ENCODE peak calls at places on chromosome 19, in four cellular contexts. Q, S, N and E are unnamed samples.
A peak's percentile ranks its signal among the peaks of the same experiment; 100 is the strongest.

GRCh38 chr19:16375936-16376185 is 51.2 kb downstream of the KLF2 start:
- DNase-seq in Q (no peak), S (no peak), N (no peak), E (no peak)

GRCh38 chr19:43290568-43291359 is 21.4 kb upstream of the PSG9 start:
- DNase-seq in N (no peak), Q (no peak), S (no peak), E (no peak)

GRCh38 chr19:8329993-8330392 is 8.7 kb downstream of the RPS28 start:
- DNase-seq in S (no peak), Q (no peak), N (no peak), E (no peak)

GRCh38 chr19:38383743-38384142 is 4.1 kb downstream of the GGN start:
- DNase-seq in Q (no peak), N (no peak), S (no peak), E (no peak)

GRCh38 chr19:44548736-44549135 is 19.3 kb upstream of the CEACAM20 start:
- DNase-seq in N (no peak), S (no peak), Q (no peak), E (no peak)

GRCh38 chr19:31350033-31350692 is 927 bp upstream of the TSHZ3 start:
- DNase-seq in N (peak; percentile 81), Q (no peak), S (no peak), E (no peak)

GRCh38 chr19:8321760-8322637 is 703 bp downstream of the RPS28 start:
- DNase-seq in N (no peak), Q (no peak), S (no peak), E (peak; percentile 28)

GRCh38 chr19:49570997-49571676 is 9.2 kb downstream of the NOSIP start:
- DNase-seq in Q (peak; percentile 76), S (no peak), N (no peak), E (peak; percentile 27)

GRCh38 chr19:23512151-23512925 is 117.1 kb upstream of the ZNF91 start:
- DNase-seq in Q (no peak), N (no peak), S (no peak), E (no peak)

GRCh38 chr19:2973229-2973628 is 4.1 kb upstream of the TLE6 start:
- DNase-seq in Q (no peak), N (no peak), S (no peak), E (no peak)
- TF ChIP-seq EP300 in Q (no peak), N (no peak), S (no peak), E (no peak)

GRCh38 chr19:15253076-15253475 is 20.8 kb upstream of the EPHX3 start:
- DNase-seq in Q (no peak), S (no peak), N (no peak), E (no peak)

GRCh38 chr19:15250635-15250993 is 18.4 kb upstream of the EPHX3 start:
- DNase-seq in N (no peak), Q (no peak), S (no peak), E (no peak)

GRCh38 chr19:15251010-15251748 is 18.9 kb upstream of the EPHX3 start:
- DNase-seq in S (no peak), N (no peak), Q (no peak), E (no peak)

GRCh38 chr19:15252398-15253018 is 20.3 kb upstream of the EPHX3 start:
- DNase-seq in Q (no peak), S (no peak), N (no peak), E (no peak)

GRCh38 chr19:15251749-15252397 is 19.6 kb upstream of the EPHX3 start:
- DNase-seq in S (no peak), N (peak; percentile 77), Q (peak; percentile 40), E (peak; percentile 33)
- TF ChIP-seq ZBTB33 in S (no peak), N (no peak), Q (peak; percentile 98), E (peak; percentile 93)

GRCh38 chr19:18437481-18438330 is at the start of gene ISYNA1:
- DNase-seq in Q (peak; percentile 14), S (no peak), N (peak; percentile 94), E (peak; percentile 84)
- TF ChIP-seq EP300 in Q (no peak), S (no peak), N (no peak), E (no peak)

DNA sequence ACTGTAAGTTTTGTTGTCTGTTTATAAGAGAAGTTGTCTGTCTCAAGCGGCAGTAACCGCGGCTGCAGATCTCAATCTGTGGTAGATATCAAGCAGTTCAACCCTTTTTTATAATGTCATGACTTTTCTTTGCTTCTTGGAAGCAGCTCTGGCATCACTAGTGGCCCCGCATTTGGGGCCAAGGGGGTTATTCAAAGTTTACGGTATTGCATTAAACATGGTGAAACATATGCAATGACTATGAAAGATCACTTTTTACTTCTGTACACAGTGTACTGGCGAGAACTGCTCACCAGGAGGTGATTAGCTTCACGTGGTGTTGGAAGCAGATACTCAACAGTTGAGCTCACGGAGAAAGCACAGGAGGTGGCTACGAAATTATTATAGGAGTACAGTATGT is 4.6 kb upstream of the FFAR3 start:
- DNase-seq in Q (no peak), S (no peak), N (no peak), E (peak; percentile 24)
- TF ChIP-seq ZBTB33 in Q (no peak), S (no peak), N (no peak), E (no peak)

GRCh38 chr19:12611361-12611699 is 610 bp downstream of the ZNF791 start:
- DNase-seq in N (peak; percentile 81), S (no peak), Q (peak; percentile 70), E (peak; percentile 68)
- TF ChIP-seq EP300 in N (no peak), S (no peak), Q (no peak), E (no peak)

DNA sequence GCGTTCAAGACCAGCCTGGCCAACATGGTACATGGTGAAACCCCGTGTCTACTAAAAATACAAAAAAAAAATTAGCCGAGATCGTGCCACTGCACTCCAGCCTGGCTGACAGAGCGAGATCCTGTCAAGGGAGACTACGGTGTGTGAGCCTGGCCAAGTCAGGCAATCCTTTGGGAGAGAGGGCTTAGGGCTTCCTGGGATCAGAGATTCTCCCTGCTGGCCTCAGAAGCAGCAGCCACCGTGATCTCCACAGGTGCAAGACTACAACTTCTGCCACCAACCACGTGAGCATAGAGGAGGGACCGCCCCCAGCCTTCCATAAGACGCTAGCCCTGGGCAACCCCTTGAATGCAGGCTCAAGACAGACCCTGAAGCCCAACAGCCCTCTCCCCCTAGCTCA is 7.6 kb downstream of the MFSD12 start:
- DNase-seq in Q (no peak), N (peak; percentile 16), S (no peak), E (no peak)
- TF ChIP-seq ZBTB33 in Q (no peak), N (no peak), S (no peak), E (no peak)